ENCODE peak calls at places on chromosomes 4 and X, in ten cellular contexts. U is CD8-positive, alpha-beta T cell; V is neural crest cell; J is endothelial cell; G is CD8-positive, alpha-beta memory T cell; O is GM20000; Y is heart left ventricle; E is foreskin fibroblast; K is NCI-H1694 treated with DMSO at 0.1 percent for 48 hours; X is caudate nucleus. Q is an unnamed sample.

GRCh38 chrX:116499780-116500179 is 37.0 kb upstream of the CT83 start:
- DNase-seq in U (no peak), V (no peak), J (no peak), G (no peak), O (no peak), Y (no peak), E (peak; percentile 5), K (no peak), X (no peak), Q (no peak)

GRCh38 chr4:107913283-107913899 is 18.0 kb upstream of the CYP2U1 start:
- DNase-seq in U (no peak), V (peak; percentile 43), J (peak; percentile 64), G (no peak), O (peak; percentile 36), Y (no peak), E (peak; percentile 86), K (peak; percentile 32), X (peak; percentile 11), Q (peak; percentile 72)

GRCh38 chr4:37662861-37663390 is 23.2 kb downstream of the RELL1 start:
- DNase-seq in U (no peak), V (peak; percentile 18), J (no peak), G (no peak), O (no peak), Y (no peak), E (no peak), K (no peak), X (no peak), Q (no peak)

GRCh38 chr4:27278615-27279014 is 418.0 kb downstream of the STIM2 start:
- DNase-seq in U (no peak), V (peak; percentile 62), J (peak; percentile 63), G (no peak), O (peak; percentile 4), Y (no peak), E (peak; percentile 61), K (no peak), X (no peak), Q (no peak)

GRCh38 chrX:45323387-45323786 is 122.7 kb upstream of the DIPK2B start:
- DNase-seq in U (no peak), V (no peak), J (no peak), G (no peak), O (no peak), Y (no peak), E (no peak), K (no peak), X (no peak), Q (no peak)

GRCh38 chr4:139704915-139705485 is 39.4 kb downstream of the MGST2 start:
- DNase-seq in U (no peak), V (no peak), J (no peak), G (no peak), O (no peak), Y (no peak), E (no peak), K (no peak), X (no peak), Q (no peak)

GRCh38 chr4:164109517-164109916 is 615.0 kb downstream of the TMA16 start:
- DNase-seq in U (no peak), V (no peak), J (no peak), G (no peak), O (no peak), Y (no peak), E (no peak), K (no peak), X (no peak), Q (no peak)

GRCh38 chrX:110665636-110666035 is 130.0 kb downstream of the CHRDL1 start:
- DNase-seq in U (no peak), V (peak; percentile 41), J (peak; percentile 49), G (no peak), O (no peak), Y (no peak), E (peak; percentile 66), K (peak; percentile 0), X (no peak), Q (no peak)

GRCh38 chr4:184283659-184284335 is 66.1 kb upstream of the ENPP6 start:
- DNase-seq in U (peak; percentile 44), V (no peak), J (no peak), G (no peak), O (no peak), Y (no peak), E (no peak), K (no peak), X (peak; percentile 14), Q (no peak)

GRCh38 chr4:2787230-2788100 is 5.4 kb upstream of the SH3BP2 start:
- DNase-seq in U (peak; percentile 70), V (no peak), J (no peak), G (peak; percentile 34), O (peak; percentile 81), Y (peak; percentile 75), E (no peak), K (no peak), X (peak; percentile 30), Q (no peak)

GRCh38 chrX:12799118-12799517 is 7.9 kb downstream of the PRPS2 start:
- DNase-seq in U (no peak), V (no peak), J (no peak), G (no peak), O (no peak), Y (no peak), E (no peak), K (no peak), X (no peak), Q (no peak)

GRCh38 chrX:147376601-147377387 is 534.9 kb upstream of the FMR1 start:
- DNase-seq in U (no peak), V (no peak), J (no peak), G (no peak), O (no peak), Y (no peak), E (no peak), K (no peak), X (no peak), Q (no peak)

GRCh38 chrX:82648062-82648461 is 860.0 kb upstream of the POU3F4 start:
- DNase-seq in U (no peak), V (no peak), J (no peak), G (no peak), O (no peak), Y (no peak), E (no peak), K (no peak), X (no peak), Q (no peak)

GRCh38 chr4:155692361-155692760 is 25.7 kb downstream of the GUCY1A1 start:
- DNase-seq in U (no peak), V (no peak), J (no peak), G (no peak), O (no peak), Y (no peak), E (no peak), K (no peak), X (no peak), Q (no peak)

Q was measured in SK-N-MC.